ENCODE peak calls at places on chromosomes 6 and 20, in seven cellular contexts. C is fibroblast of mammary gland, V is right atrium auricular region, M is PC-9, G is right lobe of liver, Y is pancreas, I is GM23248. D is an unnamed sample.
A peak's percentile ranks its signal among the peaks of the same experiment; 100 is the strongest.

GRCh38 chr6:150857062-150857905 is 8.2 kb upstream of the MTHFD1L start:
- DNase-seq in G (no peak), Y (no peak), M (peak; percentile 39), C (peak; percentile 99), V (no peak), I (peak; percentile 95), D (no peak)

GRCh38 chr20:16539280-16539679 is 34.0 kb downstream of the KIF16B start:
- DNase-seq in V (no peak), I (no peak), M (no peak), G (no peak), Y (no peak), C (peak; percentile 61), D (no peak)

GRCh38 chr6:53418288-53418687 is 69.5 kb upstream of the ELOVL5 start:
- DNase-seq in C (peak; percentile 40), Y (no peak), V (no peak), I (no peak), G (no peak), M (no peak), D (no peak)

GRCh38 chr6:7315684-7316366 is 2.8 kb upstream of the SSR1 start:
- DNase-seq in C (no peak), Y (no peak), V (no peak), I (no peak), M (no peak), G (no peak), D (no peak)

GRCh38 chr20:46031701-46032254 is 2.8 kb downstream of the SLC12A5 start:
- DNase-seq in Y (peak; percentile 31), C (no peak), M (no peak), V (no peak), G (no peak), I (peak; percentile 17), D (no peak)

GRCh38 chr6:29653452-29654038 is 3.3 kb upstream of the MOG start:
- DNase-seq in V (no peak), I (peak; percentile 76), G (no peak), M (no peak), C (peak; percentile 76), Y (peak; percentile 35), D (no peak)

GRCh38 chr6:40042232-40042631 is 108.0 kb upstream of the MOCS1 start:
- DNase-seq in M (no peak), G (no peak), C (no peak), V (no peak), I (no peak), Y (no peak), D (peak; percentile 43)

GRCh38 chr20:44754554-44754953 is 8.9 kb downstream of the KCNK15 start:
- DNase-seq in C (no peak), Y (no peak), I (no peak), M (no peak), V (no peak), G (no peak), D (no peak)

GRCh38 chr20:1809121-1809520 is 86.1 kb upstream of the SIRPA start:
- DNase-seq in V (no peak), Y (no peak), I (peak; percentile 92), C (peak; percentile 90), G (no peak), M (no peak), D (no peak)

GRCh38 chr6:66538548-66539135 is 831.6 kb upstream of the EYS start:
- DNase-seq in I (no peak), C (no peak), M (no peak), V (no peak), Y (no peak), G (no peak), D (no peak)

GRCh38 chr20:52231230-52231746 is 39.7 kb upstream of the ZFP64 start:
- DNase-seq in G (no peak), V (no peak), M (no peak), I (no peak), C (no peak), Y (no peak), D (no peak)

GRCh38 chr6:148657053-148657452 is 89.8 kb upstream of the UST start:
- DNase-seq in V (peak; percentile 64), I (peak; percentile 92), M (no peak), G (no peak), C (peak; percentile 88), Y (no peak), D (no peak)

GRCh38 chr6:101395345-101395744 is 1.8 kb downstream of the GRIK2 start:
- DNase-seq in I (peak; percentile 42), C (no peak), Y (no peak), M (no peak), V (no peak), G (no peak), D (no peak)

GRCh38 chr6:3442444-3443220 is 14.2 kb downstream of the SLC22A23 start:
- DNase-seq in I (peak; percentile 67), C (peak; percentile 48), V (no peak), G (no peak), M (peak; percentile 24), Y (no peak), D (no peak)

GRCh38 chr20:46220808-46221207 is 87.5 kb downstream of the CDH22 start:
- DNase-seq in C (no peak), G (no peak), M (no peak), Y (peak; percentile 13), V (peak; percentile 68), I (no peak), D (no peak)

GRCh38 chr6:11653028-11653583 is 115.6 kb downstream of the TMEM170B start:
- DNase-seq in Y (no peak), V (no peak), G (no peak), M (peak; percentile 55), I (peak; percentile 89), C (peak; percentile 84), D (no peak)

GRCh38 chr6:160979063-160979708 is 12.4 kb upstream of the MAP3K4 start:
- DNase-seq in I (peak; percentile 87), G (no peak), Y (no peak), V (no peak), C (peak; percentile 53), M (no peak), D (no peak)

GRCh38 chr6:14129572-14129971 is 12.0 kb downstream of the CD83 start:
- DNase-seq in V (no peak), C (peak; percentile 79), I (peak; percentile 68), Y (peak; percentile 48), M (peak; percentile 25), G (no peak), D (no peak)

GRCh38 chr6:19841181-19841580 is 4.0 kb downstream of the ID4 start:
- DNase-seq in V (no peak), Y (no peak), C (no peak), M (no peak), G (no peak), I (peak; percentile 4), D (no peak)

DNA sequence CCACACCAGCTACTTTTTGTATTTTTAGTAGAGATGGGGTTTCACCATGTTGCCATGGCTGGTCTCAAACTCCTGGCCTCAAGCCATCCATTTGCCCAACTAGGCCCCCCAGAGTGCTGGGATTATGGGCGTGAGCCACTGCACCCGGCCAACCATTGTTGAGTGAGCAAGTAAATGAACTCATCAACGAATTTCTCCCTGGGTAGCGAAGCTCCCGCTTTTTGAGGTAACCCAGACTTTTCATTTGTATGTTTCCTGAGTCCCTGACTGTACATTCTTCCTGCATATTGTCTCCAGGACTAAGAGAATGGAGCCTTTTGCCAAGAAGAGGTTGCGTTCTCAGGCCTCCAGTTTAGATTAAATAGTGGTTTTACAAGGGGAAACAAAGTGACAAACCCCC is 36.4 kb downstream of the RIPOR3 start:
- DNase-seq in C (peak; percentile 59), Y (no peak), M (no peak), I (peak; percentile 65), G (no peak), V (no peak), D (no peak)
- H3K4me3 ChIP-seq in C (no peak overlapping the region), Y (no peak overlapping the region), M (no peak overlapping the region), I (peak overlapping the region; percentile 54), G (no peak overlapping the region), V (no peak overlapping the region), D (peak overlapping the region; percentile 59)

DNA sequence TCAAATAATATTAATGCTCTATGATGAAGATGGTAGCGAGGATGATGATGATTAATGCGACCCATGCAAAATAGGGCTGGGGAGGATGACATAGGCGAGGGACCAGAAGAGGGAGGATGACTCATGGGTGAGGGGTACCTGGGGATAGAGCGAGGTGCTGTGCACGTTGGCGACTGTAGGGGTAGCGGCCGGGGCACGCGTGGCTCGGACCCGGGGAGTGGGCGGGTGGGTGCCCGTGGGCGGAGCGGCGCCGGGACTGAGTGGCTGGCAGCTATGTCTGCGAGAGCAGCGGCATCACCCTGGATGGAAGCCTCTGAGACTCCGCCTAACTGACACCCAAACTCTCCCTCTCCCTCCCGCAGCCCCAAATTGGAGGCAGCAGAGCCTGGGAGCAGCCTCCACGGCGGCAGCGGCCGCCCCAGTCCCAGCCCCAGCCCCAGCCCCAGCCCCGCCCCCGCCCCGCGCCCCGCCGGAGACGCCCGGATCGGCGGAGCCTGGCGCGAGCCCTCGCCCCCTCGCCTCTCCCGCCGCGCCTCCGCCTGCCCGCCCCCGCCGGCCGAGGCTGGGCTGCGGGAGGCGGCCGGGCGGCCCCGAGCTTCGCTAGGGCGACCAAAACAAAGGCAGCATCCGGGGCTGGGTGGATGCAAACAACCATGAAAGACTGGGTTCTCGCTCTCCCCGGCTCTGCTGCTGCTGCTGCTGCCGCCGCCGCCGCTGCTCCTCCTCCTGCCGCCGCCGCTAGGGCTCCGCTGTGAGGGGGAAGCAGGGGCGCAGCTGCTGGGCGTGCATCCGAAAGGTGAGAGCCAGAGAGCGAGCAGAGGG is at the start of gene RIMS1:
- DNase-seq in V (no peak), C (no peak), I (peak; percentile 57), Y (no peak), M (no peak), G (peak; percentile 47), D (no peak)
- H3K4me3 ChIP-seq in V (peak within 1 kb of the TSS; percentile 38), C (no peak within 1 kb of the TSS), I (peak within 1 kb of the TSS; percentile 78), Y (peak within 1 kb of the TSS; percentile 7), M (no peak within 1 kb of the TSS), G (no peak within 1 kb of the TSS), D (peak within 1 kb of the TSS; percentile 74)

GRCh38 chr20:63496404-63497120 is 2.3 kb downstream of the EEF1A2 start:
- DNase-seq in C (no peak), V (no peak), M (no peak), I (no peak), Y (no peak), G (peak; percentile 59), D (no peak)

GRCh38 chr20:63495771-63496403 is 3.0 kb downstream of the EEF1A2 start:
- DNase-seq in G (peak; percentile 78), C (peak; percentile 24), I (peak; percentile 77), M (no peak), V (no peak), Y (peak; percentile 72), D (no peak)

GRCh38 chr20:63498950-63499332 is at the start of gene EEF1A2:
- DNase-seq in C (no peak), M (peak; percentile 32), Y (no peak), V (no peak), G (peak; percentile 50), I (peak; percentile 41), D (no peak)

GRCh38 chr20:63497946-63498935 is 642 bp downstream of the EEF1A2 start:
- DNase-seq in C (peak; percentile 23), Y (peak; percentile 63), I (peak; percentile 79), M (peak; percentile 77), V (no peak), G (peak; percentile 52), D (no peak)

GRCh38 chr20:63497138-63497945 is 1.5 kb downstream of the EEF1A2 start:
- DNase-seq in Y (no peak), V (no peak), I (no peak), M (no peak), C (no peak), G (peak; percentile 48), D (no peak)
- H3K4me3 ChIP-seq in Y (no peak overlapping the region), V (peak overlapping the region; percentile 60), I (no peak overlapping the region), M (peak overlapping the region; percentile 29), C (no peak overlapping the region), G (no peak overlapping the region), D (peak overlapping the region; percentile 73)

DNA sequence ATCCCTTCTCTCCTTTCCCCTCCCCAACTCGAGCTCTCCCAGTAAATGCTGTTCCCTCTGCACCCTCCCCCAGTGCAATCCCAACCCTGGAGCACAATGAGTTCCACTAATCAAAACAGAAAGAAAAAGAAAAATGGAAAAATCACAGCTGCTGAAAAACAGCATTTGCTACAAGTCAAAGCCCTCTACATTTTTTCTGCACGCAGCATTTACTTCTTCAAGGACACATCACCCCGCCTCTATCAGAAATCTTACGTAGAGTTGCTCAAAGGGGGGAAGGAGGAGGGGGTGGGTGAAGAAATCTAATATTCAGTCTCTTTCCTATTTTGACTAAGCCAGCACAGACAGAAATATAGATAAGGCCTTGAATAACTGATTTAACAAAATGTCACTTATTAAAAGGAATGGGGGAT is 10.7 kb downstream of the TRERF1 start:
- DNase-seq in I (peak; percentile 44), G (no peak), M (no peak), V (no peak), Y (no peak), C (peak; percentile 34), D (no peak)
- H3K4me3 ChIP-seq in I (peak overlapping the region; percentile 32), G (no peak overlapping the region), M (no peak overlapping the region), V (peak overlapping the region; percentile 4), Y (no peak overlapping the region), C (no peak overlapping the region), D (peak overlapping the region; percentile 25)